ENCODE peak calls at places on chromosome 3, in eight cellular contexts. One of them, this sample, is unnamed. For H3K4me1, the result is how much of the 10 kb centered on the place peaks cover.

GRCh38 chr3:159907828-159908227 is 80.8 kb upstream of the IL12A start:
- DNase-seq in PC-3: no peak
- DNase-seq in psoas muscle: no peak
- DNase-seq in ascending aorta: no peak
- DNase-seq in right cardiac atrium: no peak
- DNase-seq in body of pancreas: no peak
- DNase-seq in CD8-positive, alpha-beta memory T cell: no peak
- DNase-seq in prostate gland: no peak
- DNase-seq in this sample: no peak

GRCh38 chr3:76570436-76571057 is 469.4 kb upstream of the ROBO2 start:
- DNase-seq in PC-3: peak
- DNase-seq in psoas muscle: no peak
- DNase-seq in ascending aorta: no peak
- DNase-seq in right cardiac atrium: no peak
- DNase-seq in body of pancreas: no peak
- DNase-seq in CD8-positive, alpha-beta memory T cell: no peak
- DNase-seq in prostate gland: no peak
- DNase-seq in this sample: no peak

GRCh38 chr3:144590854-144591253 is 619.2 kb downstream of the DIPK2A start:
- DNase-seq in PC-3: peak
- DNase-seq in psoas muscle: no peak
- DNase-seq in ascending aorta: no peak
- DNase-seq in right cardiac atrium: no peak
- DNase-seq in body of pancreas: no peak
- DNase-seq in CD8-positive, alpha-beta memory T cell: no peak
- DNase-seq in prostate gland: no peak
- DNase-seq in this sample: no peak

GRCh38 chr3:16069149-16069922 is 105.1 kb upstream of the GALNT15 start:
- DNase-seq in PC-3: peak
- DNase-seq in psoas muscle: no peak
- DNase-seq in ascending aorta: no peak
- DNase-seq in right cardiac atrium: no peak
- DNase-seq in body of pancreas: no peak
- DNase-seq in CD8-positive, alpha-beta memory T cell: no peak
- DNase-seq in prostate gland: no peak
- DNase-seq in this sample: no peak

GRCh38 chr3:197854596-197855343 is 63.7 kb downstream of the LRCH3 start:
- DNase-seq in PC-3: peak
- DNase-seq in psoas muscle: no peak
- DNase-seq in ascending aorta: no peak
- DNase-seq in right cardiac atrium: no peak
- DNase-seq in body of pancreas: no peak
- DNase-seq in CD8-positive, alpha-beta memory T cell: no peak
- DNase-seq in prostate gland: peak
- DNase-seq in this sample: no peak

GRCh38 chr3:196320110-196320509 is 2.1 kb upstream of the DYNLT2B start:
- DNase-seq in PC-3: no peak
- DNase-seq in psoas muscle: no peak
- DNase-seq in ascending aorta: no peak
- DNase-seq in right cardiac atrium: no peak
- DNase-seq in body of pancreas: no peak
- DNase-seq in CD8-positive, alpha-beta memory T cell: no peak
- DNase-seq in prostate gland: no peak
- DNase-seq in this sample: no peak

GRCh38 chr3:151431940-151432339 is 28.9 kb downstream of the IGSF10 start:
- DNase-seq in PC-3: peak
- DNase-seq in psoas muscle: no peak
- DNase-seq in ascending aorta: no peak
- DNase-seq in right cardiac atrium: no peak
- DNase-seq in body of pancreas: no peak
- DNase-seq in CD8-positive, alpha-beta memory T cell: no peak
- DNase-seq in prostate gland: no peak
- DNase-seq in this sample: no peak

GRCh38 chr3:158725348-158725966 is 6.8 kb downstream of the RARRES1 start:
- DNase-seq in PC-3: peak
- DNase-seq in psoas muscle: peak
- DNase-seq in ascending aorta: no peak
- DNase-seq in right cardiac atrium: peak
- DNase-seq in body of pancreas: peak
- DNase-seq in CD8-positive, alpha-beta memory T cell: no peak
- DNase-seq in prostate gland: no peak
- DNase-seq in this sample: no peak

GRCh38 chr3:184772667-184773272 is 39.2 kb upstream of the VPS8 start:
- DNase-seq in PC-3: no peak
- DNase-seq in psoas muscle: no peak
- DNase-seq in ascending aorta: no peak
- DNase-seq in right cardiac atrium: no peak
- DNase-seq in body of pancreas: no peak
- DNase-seq in CD8-positive, alpha-beta memory T cell: peak
- DNase-seq in prostate gland: no peak
- DNase-seq in this sample: no peak

GRCh38 chr3:105647047-105647446 is 221.8 kb downstream of the CBLB start:
- DNase-seq in PC-3: peak
- DNase-seq in psoas muscle: no peak
- DNase-seq in ascending aorta: no peak
- DNase-seq in right cardiac atrium: peak
- DNase-seq in body of pancreas: peak
- DNase-seq in CD8-positive, alpha-beta memory T cell: no peak
- DNase-seq in prostate gland: no peak
- DNase-seq in this sample: no peak

GRCh38 chr3:41111011-41111410 is 88.3 kb upstream of the CTNNB1 start:
- DNase-seq in PC-3: no peak
- DNase-seq in psoas muscle: no peak
- DNase-seq in ascending aorta: no peak
- DNase-seq in right cardiac atrium: no peak
- DNase-seq in body of pancreas: no peak
- DNase-seq in CD8-positive, alpha-beta memory T cell: no peak
- DNase-seq in prostate gland: no peak
- DNase-seq in this sample: no peak

GRCh38 chr3:183192650-183193300 is 30.2 kb upstream of the LAMP3 start:
- DNase-seq in PC-3: peak
- DNase-seq in psoas muscle: no peak
- DNase-seq in ascending aorta: no peak
- DNase-seq in right cardiac atrium: no peak
- DNase-seq in body of pancreas: no peak
- DNase-seq in CD8-positive, alpha-beta memory T cell: no peak
- DNase-seq in prostate gland: no peak
- DNase-seq in this sample: no peak
- H3K4me1 ChIP-seq in PC-3: under half
- H3K4me1 ChIP-seq in psoas muscle: under half
- H3K4me1 ChIP-seq in ascending aorta: under half
- H3K4me1 ChIP-seq in right cardiac atrium: under half
- H3K4me1 ChIP-seq in body of pancreas: under half
- H3K4me1 ChIP-seq in CD8-positive, alpha-beta memory T cell: under half
- H3K4me1 ChIP-seq in prostate gland: under half
- H3K4me1 ChIP-seq in this sample: under half

GRCh38 chr3:128380719-128381118 is 86.0 kb downstream of the DNAJB8 start:
- DNase-seq in PC-3: no peak
- DNase-seq in psoas muscle: no peak
- DNase-seq in ascending aorta: no peak
- DNase-seq in right cardiac atrium: no peak
- DNase-seq in body of pancreas: no peak
- DNase-seq in CD8-positive, alpha-beta memory T cell: no peak
- DNase-seq in prostate gland: no peak
- DNase-seq in this sample: no peak

GRCh38 chr3:128381609-128382008 is 85.1 kb downstream of the DNAJB8 start:
- DNase-seq in PC-3: no peak
- DNase-seq in psoas muscle: no peak
- DNase-seq in ascending aorta: no peak
- DNase-seq in right cardiac atrium: peak
- DNase-seq in body of pancreas: no peak
- DNase-seq in CD8-positive, alpha-beta memory T cell: no peak
- DNase-seq in prostate gland: no peak
- DNase-seq in this sample: no peak

GRCh38 chr3:128382221-128382807 is 84.4 kb downstream of the DNAJB8 start:
- DNase-seq in PC-3: peak
- DNase-seq in psoas muscle: no peak
- DNase-seq in ascending aorta: no peak
- DNase-seq in right cardiac atrium: peak
- DNase-seq in body of pancreas: peak
- DNase-seq in CD8-positive, alpha-beta memory T cell: no peak
- DNase-seq in prostate gland: peak
- DNase-seq in this sample: no peak

GRCh38 chr3:128385080-128385832 is 81.4 kb downstream of the DNAJB8 start:
- DNase-seq in PC-3: peak
- DNase-seq in psoas muscle: peak
- DNase-seq in ascending aorta: peak
- DNase-seq in right cardiac atrium: peak
- DNase-seq in body of pancreas: peak
- DNase-seq in CD8-positive, alpha-beta memory T cell: no peak
- DNase-seq in prostate gland: peak
- DNase-seq in this sample: no peak

DNA sequence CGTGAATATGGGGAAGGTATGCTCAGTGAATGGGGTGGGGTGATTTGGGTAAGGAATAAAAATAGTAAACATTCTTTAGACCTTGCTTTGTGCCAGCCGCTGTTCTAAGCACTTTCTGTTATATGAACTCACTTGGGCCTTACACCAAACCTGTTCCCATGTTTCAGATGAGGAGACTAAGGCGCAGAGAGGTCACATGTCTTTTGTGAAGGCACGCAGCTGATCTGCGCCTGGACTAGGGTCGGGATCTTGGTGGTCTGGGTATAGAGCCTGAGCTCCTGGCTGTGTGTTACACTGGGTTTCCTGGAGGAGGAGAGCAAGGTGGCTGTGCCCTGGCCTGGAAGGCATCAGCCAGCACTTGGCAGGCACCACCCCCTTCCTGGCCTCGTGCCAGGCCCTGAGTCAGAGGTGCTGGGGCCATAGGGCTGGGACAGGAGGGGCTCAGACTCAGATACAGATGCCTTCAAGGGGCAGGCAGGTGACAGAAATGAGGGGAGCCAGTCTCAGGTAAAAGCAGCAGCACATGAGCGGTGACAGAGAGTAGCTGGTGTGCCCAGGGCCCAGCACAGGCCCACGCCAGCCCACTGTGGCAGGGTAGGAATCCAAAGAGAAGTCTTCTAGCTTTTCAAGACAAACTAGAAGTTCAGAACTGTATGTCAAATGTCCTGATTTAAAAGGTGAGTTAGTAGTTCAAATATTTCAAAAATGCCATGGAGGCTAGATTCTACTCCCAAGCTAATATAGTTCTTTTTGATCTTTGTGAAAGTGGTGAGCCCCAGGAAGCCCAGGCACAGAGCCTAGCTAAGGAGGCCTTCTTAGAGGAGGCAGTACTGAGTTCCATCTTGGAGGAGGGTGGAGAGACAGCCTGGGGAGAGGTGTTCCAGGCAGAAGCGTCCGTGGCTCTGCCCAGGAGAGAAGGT is 83.1 kb downstream of the DNAJB8 start:
- DNase-seq in PC-3: peak
- DNase-seq in psoas muscle: peak
- DNase-seq in ascending aorta: peak
- DNase-seq in right cardiac atrium: peak
- DNase-seq in body of pancreas: peak
- DNase-seq in CD8-positive, alpha-beta memory T cell: no peak
- DNase-seq in prostate gland: peak
- DNase-seq in this sample: no peak
- H3K27ac ChIP-seq in PC-3: peak
- H3K27ac ChIP-seq in psoas muscle: peak
- H3K27ac ChIP-seq in ascending aorta: peak
- H3K27ac ChIP-seq in right cardiac atrium: no peak
- H3K27ac ChIP-seq in body of pancreas: peak
- H3K27ac ChIP-seq in CD8-positive, alpha-beta memory T cell: no peak
- H3K27ac ChIP-seq in prostate gland: peak
- H3K27ac ChIP-seq in this sample: no peak

GRCh38 chr3:42612928-42613327 is 12.4 kb downstream of the NKTR start:
- DNase-seq in PC-3: no peak
- DNase-seq in psoas muscle: no peak
- DNase-seq in ascending aorta: no peak
- DNase-seq in right cardiac atrium: no peak
- DNase-seq in body of pancreas: no peak
- DNase-seq in CD8-positive, alpha-beta memory T cell: no peak
- DNase-seq in prostate gland: no peak
- DNase-seq in this sample: no peak

GRCh38 chr3:42612147-42612680 is 11.7 kb downstream of the NKTR start:
- DNase-seq in PC-3: no peak
- DNase-seq in psoas muscle: no peak
- DNase-seq in ascending aorta: no peak
- DNase-seq in right cardiac atrium: no peak
- DNase-seq in body of pancreas: no peak
- DNase-seq in CD8-positive, alpha-beta memory T cell: no peak
- DNase-seq in prostate gland: no peak
- DNase-seq in this sample: no peak

GRCh38 chr3:42608586-42608985 is 8.1 kb downstream of the NKTR start:
- DNase-seq in PC-3: no peak
- DNase-seq in psoas muscle: no peak
- DNase-seq in ascending aorta: no peak
- DNase-seq in right cardiac atrium: peak
- DNase-seq in body of pancreas: no peak
- DNase-seq in CD8-positive, alpha-beta memory T cell: no peak
- DNase-seq in prostate gland: no peak
- DNase-seq in this sample: no peak

GRCh38 chr3:42610978-42611377 is 10.5 kb downstream of the NKTR start:
- DNase-seq in PC-3: no peak
- DNase-seq in psoas muscle: no peak
- DNase-seq in ascending aorta: no peak
- DNase-seq in right cardiac atrium: no peak
- DNase-seq in body of pancreas: no peak
- DNase-seq in CD8-positive, alpha-beta memory T cell: no peak
- DNase-seq in prostate gland: no peak
- DNase-seq in this sample: no peak

DNA sequence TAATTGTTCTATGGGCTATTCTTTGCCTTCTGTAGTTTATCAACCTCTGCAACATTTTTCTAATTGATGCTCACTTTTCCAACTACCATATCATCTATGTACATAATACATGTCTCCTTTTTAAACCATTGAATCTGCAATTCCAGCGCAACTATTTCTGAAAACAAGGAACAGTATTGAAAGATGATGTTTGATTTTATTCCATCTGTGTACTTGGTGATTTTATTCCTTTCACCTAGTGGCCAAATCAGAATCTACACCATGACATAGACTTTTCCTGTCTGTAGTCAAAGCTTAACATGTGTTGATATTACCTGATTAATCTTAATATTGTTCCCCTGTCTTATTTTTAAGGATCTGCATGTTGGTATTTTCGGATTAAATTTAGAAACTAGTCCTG is 13.0 kb downstream of the NKTR start:
- DNase-seq in PC-3: peak
- DNase-seq in psoas muscle: no peak
- DNase-seq in ascending aorta: no peak
- DNase-seq in right cardiac atrium: no peak
- DNase-seq in body of pancreas: no peak
- DNase-seq in CD8-positive, alpha-beta memory T cell: no peak
- DNase-seq in prostate gland: no peak
- DNase-seq in this sample: no peak
- H3K4me1 ChIP-seq in PC-3: under half
- H3K4me1 ChIP-seq in psoas muscle: under half
- H3K4me1 ChIP-seq in ascending aorta: under half
- H3K4me1 ChIP-seq in right cardiac atrium: under half
- H3K4me1 ChIP-seq in body of pancreas: under half
- H3K4me1 ChIP-seq in CD8-positive, alpha-beta memory T cell: under half
- H3K4me1 ChIP-seq in prostate gland: under half
- H3K4me1 ChIP-seq in this sample: under half

DNA sequence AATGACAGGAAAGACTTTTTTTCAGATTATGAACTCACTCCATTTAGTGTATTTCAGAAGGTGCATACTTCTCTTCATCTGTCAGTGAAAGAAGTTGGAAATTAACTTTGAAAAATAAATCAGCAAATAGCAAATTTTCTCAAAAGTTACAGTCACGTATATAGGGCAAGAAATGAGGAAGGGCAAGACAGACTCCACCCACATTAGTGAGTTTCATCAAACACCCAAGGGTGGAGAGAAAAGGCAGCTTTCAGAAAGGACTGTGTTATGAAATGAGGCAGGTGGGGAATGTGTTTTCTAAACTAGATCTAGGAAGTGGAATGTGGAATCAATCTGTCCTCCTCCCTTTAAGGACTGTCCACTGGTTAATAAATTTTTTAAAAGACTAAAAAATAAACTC is 2.9 kb downstream of the SLC22A13 start:
- DNase-seq in PC-3: no peak
- DNase-seq in psoas muscle: no peak
- DNase-seq in ascending aorta: no peak
- DNase-seq in right cardiac atrium: no peak
- DNase-seq in body of pancreas: no peak
- DNase-seq in CD8-positive, alpha-beta memory T cell: no peak
- DNase-seq in prostate gland: no peak
- DNase-seq in this sample: no peak
- H3K27ac ChIP-seq in PC-3: no peak
- H3K27ac ChIP-seq in psoas muscle: no peak
- H3K27ac ChIP-seq in ascending aorta: no peak
- H3K27ac ChIP-seq in right cardiac atrium: no peak
- H3K27ac ChIP-seq in body of pancreas: no peak
- H3K27ac ChIP-seq in CD8-positive, alpha-beta memory T cell: no peak
- H3K27ac ChIP-seq in prostate gland: no peak
- H3K27ac ChIP-seq in this sample: no peak